ENCODE peak calls at places on chromosomes 1 and 21, in eight cellular contexts. H is IMR-90; J is CD8-positive, alpha-beta memory T cell; P is right cardiac atrium; R is A549; M is CD4-positive, CD25-positive, alpha-beta regulatory T cell; U is mesenchymal stem cell; D is CD4-positive, alpha-beta memory T cell. E is an unnamed sample.
A peak's percentile ranks its signal among the peaks of the same experiment; 100 is the strongest.

GRCh38 chr1:65253800-65254319 is 55.5 kb upstream of the DNAJC6 start:
- DNase-seq in H (no peak), J (no peak), P (no peak), R (peak; percentile 9), M (no peak), U (peak; percentile 57), D (no peak), E (no peak)

GRCh38 chr1:235068155-235069121 is 60.2 kb downstream of the TOMM20 start:
- DNase-seq in H (peak; percentile 89), J (no peak), P (peak; percentile 19), R (peak; percentile 47), M (no peak), U (peak; percentile 65), D (no peak), E (peak; percentile 64)

GRCh38 chr1:11802616-11802972 is 3.2 kb downstream of the MTHFR start:
- DNase-seq in H (peak; percentile 7), J (no peak), P (no peak), R (no peak), M (no peak), U (peak; percentile 45), D (no peak), E (no peak)

GRCh38 chr1:206455681-206456344 is 14.5 kb upstream of the IKBKE start:
- DNase-seq in H (no peak), J (no peak), P (no peak), R (no peak), M (no peak), U (no peak), D (no peak), E (no peak)

GRCh38 chr21:43023175-43023574 is 48.8 kb downstream of the PKNOX1 start:
- DNase-seq in H (peak; percentile 12), J (no peak), P (no peak), R (no peak), M (no peak), U (no peak), D (no peak), E (no peak)

GRCh38 chr1:19597463-19598309 is 46.4 kb upstream of the NBL1 start:
- DNase-seq in H (peak; percentile 47), J (peak; percentile 75), P (no peak), R (peak; percentile 27), M (peak; percentile 59), U (peak; percentile 77), D (peak; percentile 86), E (no peak)

GRCh38 chr1:15174615-15174983 is 21.1 kb downstream of the TMEM51 start:
- DNase-seq in H (no peak), J (no peak), P (no peak), R (no peak), M (no peak), U (no peak), D (no peak), E (no peak)

GRCh38 chr1:172321429-172321828 is 99.1 kb upstream of the C1orf105 start:
- DNase-seq in H (peak; percentile 66), J (no peak), P (no peak), R (peak; percentile 18), M (no peak), U (peak; percentile 71), D (no peak), E (no peak)

GRCh38 chr1:156676820-156677615 is at the start of gene NES:
- DNase-seq in H (peak; percentile 56), J (no peak), P (peak; percentile 91), R (no peak), M (no peak), U (peak; percentile 90), D (no peak), E (peak; percentile 60)

GRCh38 chr1:14478120-14478519 is 120.4 kb upstream of the KAZN start:
- DNase-seq in H (no peak), J (no peak), P (no peak), R (no peak), M (no peak), U (no peak), D (no peak), E (no peak)

GRCh38 chr1:172005856-172006255 is 164.6 kb downstream of the DNM3 start:
- DNase-seq in H (peak; percentile 54), J (no peak), P (no peak), R (no peak), M (no peak), U (peak; percentile 36), D (no peak), E (no peak)

GRCh38 chr21:40553781-40554180 is 293.2 kb downstream of the DSCAM start:
- DNase-seq in H (no peak), J (no peak), P (no peak), R (no peak), M (no peak), U (no peak), D (no peak), E (no peak)

GRCh38 chr1:205991237-205991636 is 12.0 kb downstream of the RAB7B start:
- DNase-seq in H (peak; percentile 72), J (no peak), P (no peak), R (no peak), M (no peak), U (no peak), D (no peak), E (no peak)

GRCh38 chr1:206770531-206771352 is at the start of gene IL19:
- DNase-seq in H (peak; percentile 34), J (no peak), P (peak; percentile 64), R (no peak), M (no peak), U (peak; percentile 57), D (no peak), E (no peak)

GRCh38 chr1:66505671-66506392 is 28.1 kb upstream of the SGIP1 start:
- DNase-seq in H (peak; percentile 82), J (no peak), P (peak; percentile 46), R (no peak), M (no peak), U (peak; percentile 57), D (no peak), E (no peak)

GRCh38 chr1:248000169-248000568 is 13.3 kb upstream of the OR2L5 start:
- DNase-seq in H (no peak), J (no peak), P (no peak), R (no peak), M (no peak), U (no peak), D (no peak), E (no peak)

GRCh38 chr1:22127248-22127647 is 15.6 kb downstream of the WNT4 start:
- DNase-seq in H (no peak), J (no peak), P (peak; percentile 20), R (no peak), M (no peak), U (no peak), D (no peak), E (no peak)

GRCh38 chr1:44294588-44295007 is 60.5 kb downstream of the ERI3 start:
- DNase-seq in H (peak; percentile 79), J (no peak), P (peak; percentile 78), R (peak; percentile 28), M (no peak), U (no peak), D (no peak), E (peak; percentile 61)

GRCh38 chr1:44296067-44296466 is 59.0 kb downstream of the ERI3 start:
- DNase-seq in H (no peak), J (no peak), P (no peak), R (no peak), M (no peak), U (no peak), D (no peak), E (no peak)

GRCh38 chr1:44300882-44301281 is 54.2 kb downstream of the ERI3 start:
- DNase-seq in H (no peak), J (no peak), P (no peak), R (no peak), M (no peak), U (no peak), D (no peak), E (no peak)

GRCh38 chr1:44296794-44297193 is 58.3 kb downstream of the ERI3 start:
- DNase-seq in H (no peak), J (no peak), P (no peak), R (no peak), M (no peak), U (no peak), D (no peak), E (no peak)

GRCh38 chr1:44297695-44298400 is 57.2 kb downstream of the ERI3 start:
- DNase-seq in H (no peak), J (no peak), P (no peak), R (no peak), M (no peak), U (no peak), D (no peak), E (no peak)
- H3K9me3 ChIP-seq in H (no peaks in the 10 kb centered on the region), J (no peaks in the 10 kb centered on the region), P (no peaks in the 10 kb centered on the region), R (no peaks in the 10 kb centered on the region), M (no peaks in the 10 kb centered on the region), U (no peaks in the 10 kb centered on the region), D (no peaks in the 10 kb centered on the region), E (no peaks in the 10 kb centered on the region)

GRCh38 chr21:9763306-9763705 is 758.1 kb upstream of the TPTE start:
- DNase-seq in H (no peak), J (no peak), P (no peak), R (no peak), M (no peak), U (no peak), D (no peak), E (no peak)

GRCh38 chr21:9758888-9759287 is 762.5 kb upstream of the TPTE start:
- DNase-seq in H (no peak), J (no peak), P (no peak), R (no peak), M (no peak), U (no peak), D (no peak), E (no peak)

GRCh38 chr21:9758141-9758540 is 763.2 kb upstream of the TPTE start:
- DNase-seq in H (no peak), J (no peak), P (no peak), R (no peak), M (no peak), U (no peak), D (no peak), E (no peak)

GRCh38 chr21:9759972-9760371 is 761.4 kb upstream of the TPTE start:
- DNase-seq in H (no peak), J (no peak), P (no peak), R (no peak), M (no peak), U (no peak), D (no peak), E (no peak)

GRCh38 chr21:9760398-9761074 is 760.8 kb upstream of the TPTE start:
- DNase-seq in H (no peak), J (no peak), P (no peak), R (no peak), M (no peak), U (no peak), D (no peak), E (no peak)
- H3K9me3 ChIP-seq in H (peaks cover 37% of the 10 kb centered on the region), J (no peaks in the 10 kb centered on the region), P (no peaks in the 10 kb centered on the region), R (no peaks in the 10 kb centered on the region), M (peaks cover 49% of the 10 kb centered on the region), U (peaks cover 20% of the 10 kb centered on the region), D (no peaks in the 10 kb centered on the region), E (peaks cover 21% of the 10 kb centered on the region)

GRCh38 chr21:18646114-18646513 is 242.5 kb upstream of the TMPRSS15 start:
- DNase-seq in H (no peak), J (no peak), P (no peak), R (no peak), M (no peak), U (no peak), D (no peak), E (no peak)
- H3K9me3 ChIP-seq in H (peaks cover 2% of the 10 kb centered on the region), J (no peaks in the 10 kb centered on the region), P (no peaks in the 10 kb centered on the region), R (no peaks in the 10 kb centered on the region), M (no peaks in the 10 kb centered on the region), U (no peaks in the 10 kb centered on the region), D (peaks cover 3% of the 10 kb centered on the region), E (no peaks in the 10 kb centered on the region)

DNA sequence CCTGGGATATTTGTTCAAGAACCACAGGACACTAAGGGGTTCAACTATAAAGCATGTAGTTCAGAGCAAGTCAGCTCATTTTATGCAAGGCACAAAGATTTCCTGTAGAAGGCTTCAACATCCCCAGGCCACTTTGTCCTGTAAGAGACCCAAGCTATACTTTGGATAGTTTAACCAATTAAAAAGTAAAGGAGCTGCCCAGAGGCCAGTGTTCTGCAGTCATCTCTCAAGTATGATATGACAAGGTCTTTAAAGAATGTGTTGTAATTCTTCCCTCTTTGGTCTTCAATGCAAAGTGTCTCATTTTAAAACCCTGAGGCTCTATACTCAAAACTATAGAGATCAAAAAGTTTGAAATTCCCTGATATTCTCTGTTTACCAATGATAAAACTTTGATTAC is 34.1 kb downstream of the KRTAP20-3 start:
- DNase-seq in H (no peak), J (no peak), P (no peak), R (no peak), M (no peak), U (no peak), D (no peak), E (no peak)
- H3K9me3 ChIP-seq in H (peaks cover 14% of the 10 kb centered on the region), J (no peaks in the 10 kb centered on the region), P (no peaks in the 10 kb centered on the region), R (no peaks in the 10 kb centered on the region), M (no peaks in the 10 kb centered on the region), U (peaks cover 12% of the 10 kb centered on the region), D (no peaks in the 10 kb centered on the region), E (no peaks in the 10 kb centered on the region)

E was measured in Peyer's patch.